ENCODE peak calls at places on chromosomes 12 and 14, in four cellular contexts. D is K562, B is A549, R is HepG2. I is an unnamed sample.

GRCh38 chr14:61381589-61381988 is 60.2 kb downstream of the PRKCH start:
- DNase-seq in B (no peak), D (no peak), R (no peak), I (no peak)

GRCh38 chr12:46661161-46661845 is 164.5 kb downstream of the SLC38A4 start:
- DNase-seq in D (no peak), R (peak), B (peak), I (peak)

GRCh38 chr12:88665051-88665450 is 84.8 kb upstream of the KITLG start:
- DNase-seq in R (no peak), D (no peak), B (no peak), I (peak)

GRCh38 chr14:103891667-103892215 is 36.5 kb upstream of the TDRD9 start:
- DNase-seq in B (no peak), D (no peak), R (no peak), I (no peak)

GRCh38 chr12:68565391-68565903 is 45.3 kb upstream of the RAP1B start:
- DNase-seq in B (no peak), R (no peak), D (no peak), I (peak)

GRCh38 chr14:52080171-52080800 is 11.4 kb upstream of the NID2 start:
- DNase-seq in B (no peak), R (no peak), D (no peak), I (peak)

GRCh38 chr14:97164014-97164413 is 366.8 kb downstream of the VRK1 start:
- DNase-seq in R (no peak), D (no peak), B (no peak), I (no peak)

GRCh38 chr12:39348523-39348922 is 94.4 kb downstream of the KIF21A start:
- DNase-seq in D (no peak), B (no peak), R (no peak), I (no peak)

GRCh38 chr12:2616763-2617162 is 178.0 kb upstream of the FKBP4 start:
- DNase-seq in D (no peak), R (no peak), B (no peak), I (no peak)

GRCh38 chr12:49288412-49288853 is 6.5 kb upstream of the PRPH start:
- DNase-seq in B (peak), R (peak), D (peak), I (peak)

GRCh38 chr12:88574278-88574677 is 6.0 kb downstream of the KITLG start:
- DNase-seq in R (no peak), B (no peak), D (no peak), I (peak)

GRCh38 chr14:100285021-100285912 is 21.0 kb downstream of the SLC25A29 start:
- DNase-seq in D (peak), R (peak), B (peak), I (peak)

GRCh38 chr12:58176296-58176869 is 235.0 kb downstream of the ATP23 start:
- DNase-seq in B (peak), D (peak), R (peak), I (peak)

GRCh38 chr12:8032242-8033152 is at the start of gene FOXJ2:
- DNase-seq in D (peak), R (peak), B (peak), I (peak)

GRCh38 chr12:86710110-86710509 is 453.9 kb upstream of the MGAT4C start:
- DNase-seq in D (no peak), B (no peak), R (no peak), I (peak)

GRCh38 chr14:101876539-101876938 is 87.8 kb upstream of the DYNC1H1 start:
- DNase-seq in R (no peak), D (no peak), B (no peak), I (peak)

GRCh38 chr12:60266381-60266852 is 670.6 kb downstream of the SLC16A7 start:
- DNase-seq in R (peak), B (peak), D (no peak), I (peak)

GRCh38 chr12:120397827-120398563 is 29.0 kb upstream of the MSI1 start:
- DNase-seq in D (no peak), B (no peak), R (no peak), I (no peak)

GRCh38 chr14:104146651-104147345 is 8.4 kb downstream of the KIF26A start:
- DNase-seq in B (no peak), R (no peak), D (no peak), I (no peak)

GRCh38 chr12:125983094-125983783 is 918.0 kb downstream of the AACS start:
- DNase-seq in D (peak), B (peak), R (peak), I (no peak)

GRCh38 chr12:54411398-54412241 is 7.4 kb downstream of the ITGA5 start:
- DNase-seq in D (peak), B (no peak), R (no peak), I (peak)

GRCh38 chr12:77065361-77066204 is at the start of gene E2F7:
- DNase-seq in R (peak), D (peak), B (peak), I (peak)

GRCh38 chr12:78863482-78864427 is 819 bp upstream of the SYT1 start:
- DNase-seq in D (no peak), R (no peak), B (peak), I (peak)

GRCh38 chr12:124921200-124922008 is 7.0 kb upstream of the UBC start:
- DNase-seq in B (no peak), D (peak), R (peak), I (peak)
- H3K4me3 ChIP-seq in B (peak), D (peak), R (peak), I (peak)

GRCh38 chr14:32414808-32415255 is 85.7 kb downstream of the AKAP6 start:
- DNase-seq in R (no peak), B (no peak), D (no peak), I (peak)

GRCh38 chr14:32413967-32414640 is 85.0 kb downstream of the AKAP6 start:
- DNase-seq in R (no peak), D (no peak), B (no peak), I (no peak)

GRCh38 chr14:32419429-32419828 is 90.3 kb downstream of the AKAP6 start:
- DNase-seq in R (no peak), B (no peak), D (no peak), I (no peak)

GRCh38 chr14:32421781-32422180 is 92.7 kb downstream of the AKAP6 start:
- DNase-seq in D (no peak), B (no peak), R (no peak), I (no peak)

GRCh38 chr14:32417956-32418552 is 89.0 kb downstream of the AKAP6 start:
- DNase-seq in D (no peak), R (no peak), B (no peak), I (peak)
- TF ChIP-seq MAFK in D (no peak), R (no peak), B (no peak), I (no peak)

GRCh38 chr14:76152333-76152681 is 585 bp downstream of the GPATCH2L start:
- DNase-seq in B (peak), D (peak), R (peak), I (peak)

GRCh38 chr14:76149196-76149595 is 2.5 kb upstream of the GPATCH2L start:
- DNase-seq in D (no peak), B (no peak), R (no peak), I (no peak)

GRCh38 chr14:76151398-76152332 is at the start of gene GPATCH2L:
- DNase-seq in D (peak), B (peak), R (peak), I (peak)

GRCh38 chr14:76153919-76154318 is 2.2 kb downstream of the GPATCH2L start:
- DNase-seq in B (no peak), R (no peak), D (no peak), I (no peak)

GRCh38 chr14:76154539-76155126 is 2.9 kb downstream of the GPATCH2L start:
- DNase-seq in R (no peak), D (no peak), B (no peak), I (no peak)
- H3K4me3 ChIP-seq in R (no peak), D (no peak), B (no peak), I (no peak)

GRCh38 chr14:23061995-23062394 is 4.7 kb upstream of the CDH24 start:
- DNase-seq in B (peak), D (no peak), R (peak), I (peak)
- TF ChIP-seq MAFK in B (no peak), D (no peak), R (no peak), I (no peak)

DNA sequence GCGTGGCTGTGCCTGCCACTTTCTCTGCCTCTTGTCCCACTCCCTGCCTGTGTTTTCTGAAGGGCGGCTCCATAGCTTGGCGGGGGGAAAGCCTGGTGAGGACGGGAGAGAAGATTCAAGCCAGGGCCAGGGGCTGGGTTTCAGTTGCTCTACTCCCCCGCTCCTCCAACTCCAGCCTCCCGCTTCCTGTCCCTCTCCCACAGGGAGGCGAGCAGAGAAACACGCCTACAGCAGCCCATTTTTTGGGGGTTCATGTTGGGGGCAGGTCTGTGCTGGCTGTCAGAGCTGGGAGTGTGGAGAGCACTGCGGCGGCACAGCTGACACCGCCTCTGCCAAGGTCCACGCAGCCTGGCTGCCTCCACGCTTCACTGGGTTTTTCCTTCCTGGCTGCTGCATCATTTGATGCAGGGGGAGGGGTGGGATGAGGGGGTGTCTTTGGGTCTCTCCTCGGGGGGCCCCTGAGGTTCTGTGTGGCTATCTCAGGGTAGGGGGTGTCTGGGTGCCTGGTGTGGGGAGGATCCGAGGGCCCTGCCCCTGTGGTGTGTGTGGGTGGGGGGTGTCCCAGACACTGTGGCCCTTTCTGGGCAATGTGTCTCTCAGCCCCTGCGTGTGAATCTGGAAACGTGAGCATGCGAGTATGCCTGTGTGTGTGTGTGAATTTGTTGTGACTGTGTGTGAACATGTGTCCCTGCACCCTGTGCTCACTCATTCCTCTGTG is 10.7 kb upstream of the KRT80 start:
- DNase-seq in D (no peak), R (no peak), B (no peak), I (peak)
- H3K4me3 ChIP-seq in D (no peak), R (no peak), B (no peak), I (no peak)

GRCh38 chr12:30201301-30202160 is 417.8 kb upstream of the TMTC1 start:
- DNase-seq in D (no peak), B (no peak), R (no peak), I (no peak)
- TF ChIP-seq MAFK in D (no peak), B (no peak), R (no peak), I (no peak)

DNA sequence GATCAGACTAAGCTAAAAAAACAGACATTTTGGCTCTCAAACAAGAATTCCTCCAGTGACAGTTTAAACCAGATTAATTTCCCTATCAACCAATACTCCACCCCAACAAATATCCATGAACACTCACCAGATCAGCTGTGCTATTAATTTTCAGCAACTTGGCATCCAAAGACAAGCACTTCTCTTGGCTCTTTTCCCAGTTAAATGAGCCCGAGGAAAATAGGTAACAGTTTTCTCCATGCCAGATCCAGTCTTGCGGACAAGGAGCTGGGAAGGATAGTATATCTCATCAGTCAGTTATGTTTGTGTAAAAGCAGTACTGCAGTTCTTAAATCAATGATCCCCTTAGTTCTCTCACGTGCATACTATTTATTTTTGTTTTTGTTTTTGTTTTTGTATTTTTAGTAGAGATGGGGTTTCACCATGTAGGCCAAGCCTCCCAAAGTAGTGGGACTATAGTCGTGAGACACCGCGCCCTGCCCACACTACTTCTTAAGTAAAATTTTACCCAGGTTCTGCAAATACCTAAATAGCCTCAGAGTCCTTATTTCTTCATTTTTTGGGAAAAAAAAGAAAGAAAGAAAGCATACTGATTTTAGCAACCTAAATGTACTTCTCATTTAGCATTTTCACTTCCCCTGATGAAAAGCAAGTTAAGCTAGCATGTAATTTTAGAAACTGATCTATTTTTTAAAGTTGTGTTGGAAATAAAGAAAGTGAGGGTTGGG is 11.1 kb downstream of the OLR1 start:
- DNase-seq in R (no peak), B (no peak), D (no peak), I (no peak)
- H3K4me3 ChIP-seq in R (no peak), B (no peak), D (no peak), I (no peak)

DNA sequence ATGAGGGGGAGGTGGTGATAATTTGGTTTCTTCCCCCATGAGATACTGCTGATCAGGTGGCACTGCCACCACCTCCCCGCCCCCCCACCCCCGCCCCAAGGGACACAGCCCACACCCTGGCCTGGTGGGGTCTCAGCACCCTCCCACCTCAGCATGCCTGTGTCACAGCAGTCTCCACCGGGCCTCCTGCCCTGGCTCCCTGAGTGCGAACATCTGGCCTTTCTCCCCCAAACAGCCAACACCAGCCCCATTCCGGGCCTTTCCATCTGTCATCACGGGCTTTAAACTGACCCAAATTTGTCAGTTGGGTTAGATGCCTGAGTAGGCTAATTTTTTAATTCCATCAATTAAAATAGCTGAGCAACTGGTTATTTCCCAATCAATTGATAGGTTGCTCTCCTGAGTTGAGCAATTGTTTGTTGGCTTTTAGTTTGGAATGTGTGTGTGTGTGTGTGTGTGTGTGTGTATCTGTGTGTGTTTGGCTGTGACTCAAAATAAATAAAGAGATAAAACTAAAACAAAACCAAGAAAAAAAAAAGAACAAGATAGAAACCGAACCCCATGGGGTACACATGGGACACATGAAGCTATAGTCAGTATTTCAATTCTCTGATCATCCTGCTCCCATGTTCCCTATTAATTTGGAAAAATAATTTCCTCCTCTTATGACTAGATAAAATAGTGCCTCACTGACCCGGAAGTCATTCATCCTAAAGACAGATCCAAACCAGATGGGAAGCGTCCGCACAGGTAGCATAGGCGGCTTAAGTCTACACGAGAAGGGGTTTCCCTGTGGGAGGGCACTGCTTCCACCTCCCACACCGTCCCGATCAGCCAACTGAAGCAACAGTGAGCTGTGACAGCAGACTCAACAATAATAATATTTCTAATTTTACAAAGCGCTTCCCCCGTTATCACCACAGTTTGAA is 7.4 kb downstream of the SERPINA12 start:
- DNase-seq in R (peak), B (no peak), D (no peak), I (no peak)
- TF ChIP-seq MAFK in R (peak), B (no peak), D (no peak), I (no peak)

DNA sequence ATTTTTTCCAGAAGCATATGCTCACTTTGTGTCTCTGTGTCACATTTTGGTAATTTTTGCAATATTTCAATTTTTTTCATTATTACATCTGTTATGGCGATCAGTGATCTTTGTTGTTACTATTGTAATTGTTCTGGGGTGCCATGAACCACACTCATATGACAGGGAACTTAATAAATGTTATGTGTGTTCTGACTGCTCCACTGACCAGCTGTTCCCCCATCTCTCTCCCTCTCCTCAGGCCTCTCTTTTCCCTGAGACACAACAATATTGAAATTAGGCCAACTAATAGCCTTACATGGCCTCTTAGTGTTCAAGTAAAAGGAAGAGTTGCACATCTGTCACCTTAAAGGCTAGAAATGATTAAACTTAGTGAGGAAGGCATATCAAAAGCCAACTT is 46.0 kb downstream of the SCN8A start:
- DNase-seq in R (no peak), B (no peak), D (no peak), I (no peak)
- H3K4me3 ChIP-seq in R (no peak), B (no peak), D (no peak), I (no peak)

GRCh38 chr12:40825156-40825555 is 132.9 kb downstream of the CNTN1 start:
- DNase-seq in B (no peak), R (no peak), D (no peak), I (no peak)

GRCh38 chr12:40820794-40821484 is 128.7 kb downstream of the CNTN1 start:
- DNase-seq in D (no peak), R (no peak), B (no peak), I (no peak)

GRCh38 chr12:40819427-40820108 is 127.3 kb downstream of the CNTN1 start:
- DNase-seq in B (no peak), R (no peak), D (no peak), I (no peak)
- TF ChIP-seq MAFK in B (no peak), R (no peak), D (no peak), I (no peak)

I was measured in IMR-90.